ENCODE peak calls at places on chromosomes 4 and X, in four cellular contexts. U, X, C and P are unnamed samples.

GRCh38 chrX:74931214-74931613 is 6.0 kb upstream of the NEXMIF start:
- DNase-seq in U (no peak), X (no peak), C (no peak), P (no peak)

GRCh38 chr4:4439782-4440181 is 52.9 kb downstream of the NSG1 start:
- DNase-seq in U (no peak), X (no peak), C (no peak), P (no peak)

GRCh38 chr4:89640620-89641366 is 196.2 kb downstream of the SNCA start:
- DNase-seq in U (peak; percentile 87), X (no peak), C (peak; percentile 80), P (peak; percentile 44)

GRCh38 chr4:119550857-119551532 is 77.6 kb downstream of the PDE5A start:
- DNase-seq in U (peak; percentile 18), X (no peak), C (no peak), P (no peak)

GRCh38 chrX:144601010-144601409 is 646.3 kb upstream of the SPANXN1 start:
- DNase-seq in U (no peak), X (no peak), C (no peak), P (no peak)

GRCh38 chr4:83125738-83126141 is 11.2 kb upstream of the PLAC8 start:
- DNase-seq in U (no peak), X (no peak), C (no peak), P (no peak)

GRCh38 chrX:73940893-73941470 is 363.0 kb upstream of the ZCCHC13 start:
- DNase-seq in U (no peak), X (no peak), C (no peak), P (no peak)

GRCh38 chrX:54980334-54980733 is 13.7 kb downstream of the PFKFB1 start:
- DNase-seq in U (no peak), X (no peak), C (no peak), P (no peak)

GRCh38 chr4:182560358-182560757 is 317.2 kb downstream of the TENM3 start:
- DNase-seq in U (peak; percentile 72), X (no peak), C (no peak), P (no peak)

GRCh38 chr4:169314906-169315305 is 44.1 kb upstream of the SH3RF1 start:
- DNase-seq in U (no peak), X (no peak), C (peak; percentile 91), P (no peak)

GRCh38 chr4:79823148-79823763 is 249.8 kb downstream of the ANTXR2 start:
- DNase-seq in U (no peak), X (no peak), C (no peak), P (no peak)

GRCh38 chr4:176919631-176920030 is 126.9 kb upstream of the VEGFC start:
- DNase-seq in U (no peak), X (no peak), C (no peak), P (no peak)

GRCh38 chrX:136691028-136691809 is 43.3 kb downstream of the CD40LG start:
- DNase-seq in U (no peak), X (no peak), C (no peak), P (no peak)

GRCh38 chr4:2290974-2291704 is 29.2 kb upstream of the MXD4 start:
- DNase-seq in U (no peak), X (no peak), C (no peak), P (no peak)

GRCh38 chr4:118981839-118982381 is 93.3 kb downstream of the SYNPO2 start:
- DNase-seq in U (peak; percentile 59), X (no peak), C (peak; percentile 56), P (peak; percentile 50)

GRCh38 chrX:53284684-53285447 is 3.5 kb upstream of the IQSEC2 start:
- DNase-seq in U (peak; percentile 69), X (peak; percentile 8), C (peak; percentile 16), P (peak; percentile 79)

GRCh38 chr4:136687596-136687995 is 844.7 kb downstream of the PCDH18 start:
- DNase-seq in U (no peak), X (no peak), C (no peak), P (no peak)

GRCh38 chr4:11470709-11471441 is 42.2 kb upstream of the HS3ST1 start:
- DNase-seq in U (no peak), X (no peak), C (no peak), P (no peak)

GRCh38 chr4:173958445-173958844 is 325.0 kb downstream of the FBXO8 start:
- DNase-seq in U (no peak), X (no peak), C (no peak), P (no peak)

GRCh38 chr4:42985971-42986370 is 93.5 kb downstream of the GRXCR1 start:
- DNase-seq in U (no peak), X (no peak), C (no peak), P (no peak)

GRCh38 chr4:23876418-23877089 is 13.3 kb downstream of the PPARGC1A start:
- DNase-seq in U (no peak), X (no peak), C (no peak), P (no peak)

GRCh38 chrX:140799216-140799615 is 89.7 kb downstream of the LINC00632 start:
- DNase-seq in U (no peak), X (no peak), C (no peak), P (no peak)

GRCh38 chr4:113450681-113451080 is 310.9 kb downstream of the CAMK2D start:
- DNase-seq in U (no peak), X (no peak), C (no peak), P (no peak)

GRCh38 chr4:139282375-139283075 is 2.5 kb upstream of the MGARP start:
- DNase-seq in U (no peak), X (no peak), C (no peak), P (no peak)

GRCh38 chr4:24912252-24913098 is at the start of gene CCDC149:
- DNase-seq in U (peak; percentile 78), X (no peak), C (peak; percentile 13), P (peak; percentile 9)

GRCh38 chrX:23993012-23993633 is 33.9 kb downstream of the KLHL15 start:
- DNase-seq in U (no peak), X (no peak), C (no peak), P (no peak)

GRCh38 chr4:188423039-188423438 is 283.8 kb downstream of the TRIML1 start:
- DNase-seq in U (no peak), X (no peak), C (no peak), P (no peak)

GRCh38 chr4:94463771-94464170 is 12.0 kb downstream of the PDLIM5 start:
- DNase-seq in U (no peak), X (no peak), C (no peak), P (no peak)

GRCh38 chrX:30653415-30654131 is at the start of gene GK:
- DNase-seq in U (peak; percentile 15), X (no peak), C (no peak), P (peak; percentile 30)

GRCh38 chr4:6948134-6948460 is 38.5 kb downstream of the TBC1D14 start:
- DNase-seq in U (no peak), X (no peak), C (no peak), P (no peak)

GRCh38 chrX:151153086-151153485 is 23.3 kb upstream of the GPR50 start:
- DNase-seq in U (peak; percentile 63), X (no peak), C (peak; percentile 0), P (peak; percentile 11)

GRCh38 chr4:184951668-184952160 is 66.6 kb upstream of the HELT start:
- DNase-seq in U (no peak), X (no peak), C (no peak), P (no peak)

GRCh38 chrX:8319359-8319758 is 145.3 kb upstream of the VCX3B start:
- DNase-seq in U (peak; percentile 10), X (no peak), C (no peak), P (no peak)

GRCh38 chrX:8323356-8323755 is 141.3 kb upstream of the VCX3B start:
- DNase-seq in U (peak; percentile 32), X (no peak), C (no peak), P (no peak)
- TF ChIP-seq ESRRA in U (no peak), X (no peak), C (no peak), P (no peak)

GRCh38 chr4:103634236-103634635 is 85.5 kb downstream of the TACR3 start:
- DNase-seq in U (no peak), X (no peak), C (no peak), P (no peak)
- TF ChIP-seq CREB1 in U (no peak), X (no peak), C (no peak), P (no peak)

GRCh38 chr4:41212221-41213203 is 1.8 kb downstream of the APBB2 start:
- DNase-seq in U (peak; percentile 30), X (peak; percentile 70), C (peak; percentile 64), P (no peak)
- TF ChIP-seq ESRRA in U (no peak), X (no peak), C (no peak), P (no peak)

GRCh38 chr4:126777649-126778048 is 855.1 kb upstream of the INTU start:
- DNase-seq in U (no peak), X (no peak), C (no peak), P (no peak)
- TF ChIP-seq CREB1 in U (no peak), X (no peak), C (no peak), P (no peak)

GRCh38 chr4:72312032-72312650 is 256.9 kb downstream of the ADAMTS3 start:
- DNase-seq in U (peak; percentile 25), X (no peak), C (peak; percentile 1), P (no peak)
- TF ChIP-seq ESRRA in U (no peak), X (no peak), C (no peak), P (no peak)